ENCODE peak calls at places on chromosomes 2 and 18, in seven cellular contexts. One of them, this sample, is unnamed. For H3K9me3, the result is how much of the 10 kb centered on the place peaks cover.

GRCh38 chr2:152426801-152427200 is 91.8 kb downstream of the FMNL2 start:
- DNase-seq in AG04450: no peak
- DNase-seq in CD8-positive, alpha-beta T cell: no peak
- DNase-seq in PC-3: peak
- DNase-seq in adipocyte: no peak
- DNase-seq in RWPE2: no peak
- DNase-seq in psoas muscle: no peak
- DNase-seq in this sample: no peak

GRCh38 chr18:8706545-8706980 is 1.2 kb downstream of the MTCL1 start:
- DNase-seq in CD8-positive, alpha-beta T cell: peak
- DNase-seq in AG04450: no peak
- DNase-seq in adipocyte: peak
- DNase-seq in psoas muscle: no peak
- DNase-seq in PC-3: peak
- DNase-seq in RWPE2: no peak
- DNase-seq in this sample: no peak

GRCh38 chr2:233085037-233085838 is 25.1 kb downstream of the INPP5D start:
- DNase-seq in RWPE2: no peak
- DNase-seq in AG04450: no peak
- DNase-seq in adipocyte: no peak
- DNase-seq in CD8-positive, alpha-beta T cell: no peak
- DNase-seq in PC-3: no peak
- DNase-seq in psoas muscle: no peak
- DNase-seq in this sample: no peak

GRCh38 chr2:225113356-225114015 is 71.2 kb upstream of the DOCK10 start:
- DNase-seq in CD8-positive, alpha-beta T cell: no peak
- DNase-seq in psoas muscle: no peak
- DNase-seq in PC-3: no peak
- DNase-seq in adipocyte: peak
- DNase-seq in AG04450: no peak
- DNase-seq in RWPE2: no peak
- DNase-seq in this sample: no peak

GRCh38 chr2:138389067-138389466 is 112.5 kb upstream of the SPOPL start:
- DNase-seq in CD8-positive, alpha-beta T cell: no peak
- DNase-seq in PC-3: no peak
- DNase-seq in adipocyte: no peak
- DNase-seq in psoas muscle: no peak
- DNase-seq in RWPE2: no peak
- DNase-seq in AG04450: no peak
- DNase-seq in this sample: no peak

GRCh38 chr2:102107741-102108070 is 34.8 kb upstream of the IL1R1 start:
- DNase-seq in CD8-positive, alpha-beta T cell: no peak
- DNase-seq in AG04450: no peak
- DNase-seq in psoas muscle: no peak
- DNase-seq in RWPE2: no peak
- DNase-seq in adipocyte: no peak
- DNase-seq in PC-3: no peak
- DNase-seq in this sample: no peak

GRCh38 chr18:29191263-29191662 is 1014.3 kb upstream of the CDH2 start:
- DNase-seq in psoas muscle: no peak
- DNase-seq in PC-3: peak
- DNase-seq in AG04450: peak
- DNase-seq in adipocyte: peak
- DNase-seq in CD8-positive, alpha-beta T cell: no peak
- DNase-seq in RWPE2: no peak
- DNase-seq in this sample: no peak

GRCh38 chr2:18084376-18084775 is 205.9 kb downstream of the KCNS3 start:
- DNase-seq in RWPE2: no peak
- DNase-seq in psoas muscle: no peak
- DNase-seq in CD8-positive, alpha-beta T cell: no peak
- DNase-seq in PC-3: no peak
- DNase-seq in adipocyte: no peak
- DNase-seq in AG04450: no peak
- DNase-seq in this sample: no peak

GRCh38 chr2:128624956-128625355 is 306.3 kb upstream of the HS6ST1 start:
- DNase-seq in PC-3: no peak
- DNase-seq in AG04450: no peak
- DNase-seq in adipocyte: no peak
- DNase-seq in RWPE2: no peak
- DNase-seq in CD8-positive, alpha-beta T cell: no peak
- DNase-seq in psoas muscle: no peak
- DNase-seq in this sample: no peak

GRCh38 chr2:232419245-232420072 is 12.8 kb downstream of the ALPG start:
- DNase-seq in PC-3: no peak
- DNase-seq in AG04450: no peak
- DNase-seq in RWPE2: no peak
- DNase-seq in psoas muscle: no peak
- DNase-seq in adipocyte: no peak
- DNase-seq in CD8-positive, alpha-beta T cell: no peak
- DNase-seq in this sample: no peak

GRCh38 chr2:213159768-213160167 is 8.4 kb upstream of the IKZF2 start:
- DNase-seq in PC-3: no peak
- DNase-seq in AG04450: no peak
- DNase-seq in CD8-positive, alpha-beta T cell: no peak
- DNase-seq in psoas muscle: no peak
- DNase-seq in RWPE2: no peak
- DNase-seq in adipocyte: peak
- DNase-seq in this sample: no peak

GRCh38 chr2:118992740-118993391 is 50.9 kb downstream of the MARCO start:
- DNase-seq in AG04450: no peak
- DNase-seq in adipocyte: no peak
- DNase-seq in PC-3: peak
- DNase-seq in psoas muscle: no peak
- DNase-seq in CD8-positive, alpha-beta T cell: no peak
- DNase-seq in RWPE2: peak
- DNase-seq in this sample: no peak

GRCh38 chr2:112814278-112814677 is 22.3 kb downstream of the IL1B start:
- DNase-seq in AG04450: no peak
- DNase-seq in psoas muscle: no peak
- DNase-seq in CD8-positive, alpha-beta T cell: no peak
- DNase-seq in RWPE2: peak
- DNase-seq in PC-3: no peak
- DNase-seq in adipocyte: peak
- DNase-seq in this sample: no peak

GRCh38 chr2:100903534-100904258 is 83.8 kb downstream of the NPAS2 start:
- DNase-seq in psoas muscle: no peak
- DNase-seq in adipocyte: peak
- DNase-seq in CD8-positive, alpha-beta T cell: no peak
- DNase-seq in PC-3: peak
- DNase-seq in AG04450: no peak
- DNase-seq in RWPE2: no peak
- DNase-seq in this sample: no peak

GRCh38 chr2:149027602-149028250 is 10.8 kb upstream of the LYPD6B start:
- DNase-seq in psoas muscle: no peak
- DNase-seq in AG04450: no peak
- DNase-seq in RWPE2: no peak
- DNase-seq in CD8-positive, alpha-beta T cell: no peak
- DNase-seq in adipocyte: no peak
- DNase-seq in PC-3: peak
- DNase-seq in this sample: no peak

GRCh38 chr2:214649440-214650205 is 159.9 kb downstream of the BARD1 start:
- DNase-seq in adipocyte: peak
- DNase-seq in CD8-positive, alpha-beta T cell: no peak
- DNase-seq in psoas muscle: no peak
- DNase-seq in PC-3: peak
- DNase-seq in AG04450: no peak
- DNase-seq in RWPE2: no peak
- DNase-seq in this sample: no peak

GRCh38 chr18:27713727-27714080 is 463.2 kb downstream of the CDH2 start:
- DNase-seq in adipocyte: peak
- DNase-seq in AG04450: no peak
- DNase-seq in RWPE2: no peak
- DNase-seq in CD8-positive, alpha-beta T cell: no peak
- DNase-seq in PC-3: no peak
- DNase-seq in psoas muscle: no peak
- DNase-seq in this sample: no peak

GRCh38 chr2:127220807-127221527 is 868 bp upstream of the CYP27C1 start:
- DNase-seq in adipocyte: peak
- DNase-seq in RWPE2: no peak
- DNase-seq in CD8-positive, alpha-beta T cell: no peak
- DNase-seq in psoas muscle: no peak
- DNase-seq in AG04450: no peak
- DNase-seq in PC-3: no peak
- DNase-seq in this sample: no peak

DNA sequence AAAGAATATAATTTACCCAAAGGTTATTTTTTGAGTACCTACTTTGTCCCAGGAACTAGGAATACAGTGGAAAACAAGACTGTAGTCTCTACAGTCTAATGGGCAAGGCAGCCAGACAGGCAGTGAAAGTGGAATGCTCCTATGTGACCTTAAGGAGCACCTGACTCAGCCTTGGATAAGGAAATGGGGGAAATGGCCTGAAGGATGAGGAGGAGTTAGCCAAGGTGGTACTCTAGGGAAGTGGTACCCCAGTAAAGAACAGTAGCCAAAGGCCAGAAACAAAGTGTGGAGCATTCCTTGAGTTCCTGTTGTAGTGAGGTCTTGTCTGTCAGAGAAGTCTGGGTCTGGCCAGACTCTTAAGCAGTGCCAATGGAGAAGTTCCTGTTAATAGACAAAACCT is 6.0 kb downstream of the ZNF397 start:
- DNase-seq in psoas muscle: no peak
- DNase-seq in adipocyte: no peak
- DNase-seq in CD8-positive, alpha-beta T cell: no peak
- DNase-seq in RWPE2: no peak
- DNase-seq in AG04450: no peak
- DNase-seq in PC-3: no peak
- DNase-seq in this sample: no peak
- H3K9me3 ChIP-seq in psoas muscle: under half
- H3K9me3 ChIP-seq in adipocyte: half or more
- H3K9me3 ChIP-seq in CD8-positive, alpha-beta T cell: under half
- H3K9me3 ChIP-seq in RWPE2: under half
- H3K9me3 ChIP-seq in AG04450: under half
- H3K9me3 ChIP-seq in PC-3: under half
- H3K9me3 ChIP-seq in this sample: under half

GRCh38 chr18:66506178-66506577 is 97.7 kb downstream of the CDH19 start:
- DNase-seq in adipocyte: no peak
- DNase-seq in psoas muscle: no peak
- DNase-seq in RWPE2: no peak
- DNase-seq in CD8-positive, alpha-beta T cell: no peak
- DNase-seq in PC-3: no peak
- DNase-seq in AG04450: no peak
- DNase-seq in this sample: no peak

GRCh38 chr18:66508937-66509336 is 95.0 kb downstream of the CDH19 start:
- DNase-seq in PC-3: no peak
- DNase-seq in psoas muscle: no peak
- DNase-seq in adipocyte: no peak
- DNase-seq in CD8-positive, alpha-beta T cell: no peak
- DNase-seq in AG04450: no peak
- DNase-seq in RWPE2: no peak
- DNase-seq in this sample: no peak

GRCh38 chr18:66511810-66512209 is 92.1 kb downstream of the CDH19 start:
- DNase-seq in RWPE2: no peak
- DNase-seq in CD8-positive, alpha-beta T cell: no peak
- DNase-seq in AG04450: no peak
- DNase-seq in PC-3: peak
- DNase-seq in adipocyte: no peak
- DNase-seq in psoas muscle: no peak
- DNase-seq in this sample: no peak

GRCh38 chr18:66513996-66514395 is 89.9 kb downstream of the CDH19 start:
- DNase-seq in psoas muscle: no peak
- DNase-seq in AG04450: no peak
- DNase-seq in CD8-positive, alpha-beta T cell: no peak
- DNase-seq in adipocyte: no peak
- DNase-seq in PC-3: peak
- DNase-seq in RWPE2: no peak
- DNase-seq in this sample: no peak

GRCh38 chr18:66510357-66511027 is 93.4 kb downstream of the CDH19 start:
- DNase-seq in CD8-positive, alpha-beta T cell: no peak
- DNase-seq in AG04450: no peak
- DNase-seq in RWPE2: no peak
- DNase-seq in adipocyte: no peak
- DNase-seq in psoas muscle: no peak
- DNase-seq in PC-3: peak
- DNase-seq in this sample: no peak
- H3K9me3 ChIP-seq in CD8-positive, alpha-beta T cell: under half
- H3K9me3 ChIP-seq in AG04450: under half
- H3K9me3 ChIP-seq in RWPE2: under half
- H3K9me3 ChIP-seq in adipocyte: under half
- H3K9me3 ChIP-seq in psoas muscle: under half
- H3K9me3 ChIP-seq in PC-3: under half
- H3K9me3 ChIP-seq in this sample: under half

GRCh38 chr2:240526521-240526920 is 31.3 kb downstream of the ANKMY1 start:
- DNase-seq in RWPE2: no peak
- DNase-seq in CD8-positive, alpha-beta T cell: no peak
- DNase-seq in adipocyte: no peak
- DNase-seq in PC-3: no peak
- DNase-seq in AG04450: no peak
- DNase-seq in psoas muscle: no peak
- DNase-seq in this sample: no peak
- H3K9me3 ChIP-seq in RWPE2: under half
- H3K9me3 ChIP-seq in CD8-positive, alpha-beta T cell: under half
- H3K9me3 ChIP-seq in adipocyte: under half
- H3K9me3 ChIP-seq in PC-3: under half
- H3K9me3 ChIP-seq in AG04450: half or more
- H3K9me3 ChIP-seq in psoas muscle: under half
- H3K9me3 ChIP-seq in this sample: under half

GRCh38 chr2:132256251-132256902 is 94.6 kb upstream of the ANKRD30BL start:
- DNase-seq in AG04450: no peak
- DNase-seq in CD8-positive, alpha-beta T cell: no peak
- DNase-seq in PC-3: no peak
- DNase-seq in psoas muscle: no peak
- DNase-seq in adipocyte: no peak
- DNase-seq in RWPE2: no peak
- DNase-seq in this sample: no peak
- H3K9me3 ChIP-seq in AG04450: half or more
- H3K9me3 ChIP-seq in CD8-positive, alpha-beta T cell: under half
- H3K9me3 ChIP-seq in PC-3: under half
- H3K9me3 ChIP-seq in psoas muscle: under half
- H3K9me3 ChIP-seq in adipocyte: under half
- H3K9me3 ChIP-seq in RWPE2: under half
- H3K9me3 ChIP-seq in this sample: under half

GRCh38 chr2:209523778-209524362 is 100.0 kb downstream of the MAP2 start:
- DNase-seq in adipocyte: peak
- DNase-seq in AG04450: no peak
- DNase-seq in RWPE2: no peak
- DNase-seq in CD8-positive, alpha-beta T cell: no peak
- DNase-seq in PC-3: peak
- DNase-seq in psoas muscle: no peak
- DNase-seq in this sample: no peak

GRCh38 chr2:209519271-209519670 is 95.4 kb downstream of the MAP2 start:
- DNase-seq in PC-3: no peak
- DNase-seq in CD8-positive, alpha-beta T cell: no peak
- DNase-seq in adipocyte: no peak
- DNase-seq in AG04450: no peak
- DNase-seq in psoas muscle: no peak
- DNase-seq in RWPE2: no peak
- DNase-seq in this sample: no peak

GRCh38 chr2:209523041-209523740 is 99.3 kb downstream of the MAP2 start:
- DNase-seq in RWPE2: no peak
- DNase-seq in CD8-positive, alpha-beta T cell: no peak
- DNase-seq in PC-3: no peak
- DNase-seq in psoas muscle: no peak
- DNase-seq in adipocyte: no peak
- DNase-seq in AG04450: no peak
- DNase-seq in this sample: no peak

GRCh38 chr2:209517436-209517835 is 93.6 kb downstream of the MAP2 start:
- DNase-seq in RWPE2: no peak
- DNase-seq in adipocyte: no peak
- DNase-seq in psoas muscle: no peak
- DNase-seq in AG04450: no peak
- DNase-seq in CD8-positive, alpha-beta T cell: no peak
- DNase-seq in PC-3: no peak
- DNase-seq in this sample: no peak

GRCh38 chr2:209519911-209520310 is 96.1 kb downstream of the MAP2 start:
- DNase-seq in RWPE2: no peak
- DNase-seq in psoas muscle: no peak
- DNase-seq in AG04450: no peak
- DNase-seq in PC-3: no peak
- DNase-seq in adipocyte: no peak
- DNase-seq in CD8-positive, alpha-beta T cell: no peak
- DNase-seq in this sample: no peak
- H3K9me3 ChIP-seq in RWPE2: under half
- H3K9me3 ChIP-seq in psoas muscle: under half
- H3K9me3 ChIP-seq in AG04450: under half
- H3K9me3 ChIP-seq in PC-3: under half
- H3K9me3 ChIP-seq in adipocyte: under half
- H3K9me3 ChIP-seq in CD8-positive, alpha-beta T cell: under half
- H3K9me3 ChIP-seq in this sample: under half

This sample was measured in T-helper 17 cell.